ENCODE peak calls at places on chromosome 6, in five cellular contexts. I is substantia nigra; M is H54; B is stimulated activated CD8-positive, alpha-beta memory T cell treated with anti-CD3 and anti-CD28 coated beads, Interleukin-4, amount 100 ng/mL, for 24 hours; L is GOT3. W is an unnamed sample.

GRCh38 chr6:105786449-105786848 is 299.7 kb upstream of the PRDM1 start:
- DNase-seq in I (no peak), M (no peak), B (no peak), L (no peak), W (no peak)

GRCh38 chr6:39962831-39963230 is 28.6 kb upstream of the MOCS1 start:
- DNase-seq in I (no peak), M (no peak), B (no peak), L (no peak), W (peak)

GRCh38 chr6:32989375-32989774 is 20.0 kb downstream of the HLA-DOA start:
- DNase-seq in I (no peak), M (no peak), B (no peak), L (no peak), W (no peak)

GRCh38 chr6:36195471-36196048 is 984 bp upstream of the BRPF3 start:
- DNase-seq in I (no peak), M (no peak), B (no peak), L (no peak), W (peak)

GRCh38 chr6:128538763-128539162 is 18.4 kb upstream of the PTPRK start:
- DNase-seq in I (no peak), M (no peak), B (no peak), L (no peak), W (peak)

GRCh38 chr6:44676826-44677433 is 289.4 kb downstream of the CDC5L start:
- DNase-seq in I (no peak), M (peak), B (no peak), L (no peak), W (peak)

GRCh38 chr6:142960098-142960497 is 15.1 kb upstream of the HIVEP2 start:
- DNase-seq in I (no peak), M (no peak), B (no peak), L (no peak), W (peak)

GRCh38 chr6:157961829-157962228 is 19.8 kb upstream of the SYNJ2 start:
- DNase-seq in I (no peak), M (no peak), B (no peak), L (no peak), W (no peak)

GRCh38 chr6:161135695-161136591 is 137.9 kb downstream of the AGPAT4 start:
- DNase-seq in I (no peak), M (no peak), B (no peak), L (no peak), W (no peak)

GRCh38 chr6:144624246-144624645 is 339.1 kb downstream of the UTRN start:
- DNase-seq in I (no peak), M (no peak), B (no peak), L (no peak), W (no peak)

GRCh38 chr6:89117285-89118108 is at the start of gene SRSF12:
- DNase-seq in I (no peak), M (peak), B (peak), L (peak), W (peak)

GRCh38 chr6:53439556-53439955 is 90.8 kb upstream of the ELOVL5 start:
- DNase-seq in I (no peak), M (no peak), B (no peak), L (no peak), W (peak)

GRCh38 chr6:35280903-35281302 is 16.7 kb upstream of the DEF6 start:
- DNase-seq in I (no peak), M (no peak), B (no peak), L (no peak), W (no peak)

GRCh38 chr6:26594730-26595632 is 1.8 kb upstream of the ABT1 start:
- DNase-seq in I (no peak), M (no peak), B (peak), L (no peak), W (peak)

GRCh38 chr6:22399693-22400092 is 102.9 kb upstream of the PRL start:
- DNase-seq in I (no peak), M (no peak), B (no peak), L (no peak), W (peak)

GRCh38 chr6:75611702-75612375 is 10.2 kb downstream of the SENP6 start:
- DNase-seq in I (no peak), M (no peak), B (peak), L (no peak), W (peak)

W was measured in GM23248.